ENCODE peak calls at places on chromosome 15, in four cellular contexts. G, F, E and U are unnamed samples. For H3K9me3, the result is how much of the 10 kb centered on the place peaks cover.

GRCh38 chr15:48442011-48442410 is 110.8 kb downstream of the DUT start:
- DNase-seq in G (no peak), F (no peak), E (no peak), U (no peak)

GRCh38 chr15:74621936-74622335 is 6.3 kb downstream of the CLK3 start:
- DNase-seq in G (peak), E (peak), F (no peak), U (no peak)

GRCh38 chr15:67660874-67661606 is 118.5 kb downstream of the MAP2K5 start:
- DNase-seq in G (no peak), E (no peak), F (no peak), U (no peak)

GRCh38 chr15:49154799-49155109 is 645 bp downstream of the COPS2 start:
- DNase-seq in E (no peak), F (no peak), G (no peak), U (no peak)

GRCh38 chr15:89399390-89400120 is 64.9 kb upstream of the POLG start:
- DNase-seq in G (no peak), F (no peak), E (no peak), U (no peak)

GRCh38 chr15:91099616-91100560 is at the start of gene SV2B:
- DNase-seq in G (peak), F (peak), E (peak), U (no peak)

GRCh38 chr15:20351448-20351961 is 190.1 kb downstream of the GOLGA6L6 start:
- DNase-seq in G (peak), E (no peak), F (peak), U (no peak)

GRCh38 chr15:70320077-70320830 is 222.5 kb upstream of the TLE3 start:
- DNase-seq in F (no peak), G (no peak), E (no peak), U (no peak)

GRCh38 chr15:72358532-72359180 is 17.2 kb downstream of the HEXA start:
- DNase-seq in F (peak), G (peak), E (no peak), U (no peak)

GRCh38 chr15:74489518-74490338 is 28.8 kb upstream of the UBL7 start:
- DNase-seq in G (no peak), E (peak), F (peak), U (no peak)

GRCh38 chr15:47715856-47716445 is 1.4 kb upstream of the SEMA6D start:
- DNase-seq in E (no peak), F (peak), G (no peak), U (no peak)

GRCh38 chr15:95108673-95109072 is 877.3 kb downstream of the MCTP2 start:
- DNase-seq in E (no peak), F (no peak), G (no peak), U (no peak)

GRCh38 chr15:58446521-58446920 is 14.7 kb downstream of the LIPC start:
- DNase-seq in G (no peak), E (no peak), F (no peak), U (no peak)

GRCh38 chr15:66921319-66921718 is 144.1 kb upstream of the SMAD3 start:
- DNase-seq in E (no peak), F (peak), G (no peak), U (no peak)

GRCh38 chr15:69719527-69719926 is 266.9 kb downstream of the RPLP1 start:
- DNase-seq in G (no peak), F (no peak), E (no peak), U (no peak)

GRCh38 chr15:66782785-66783184 is 80.7 kb downstream of the SMAD6 start:
- DNase-seq in E (no peak), G (peak), F (no peak), U (no peak)

GRCh38 chr15:35674873-35675781 is 129.2 kb upstream of the DPH6 start:
- DNase-seq in E (no peak), G (no peak), F (no peak), U (no peak)

GRCh38 chr15:70741107-70741511 is 22.2 kb downstream of the UACA start:
- DNase-seq in E (no peak), G (no peak), F (peak), U (no peak)

GRCh38 chr15:50003786-50004334 is 115.2 kb downstream of the ATP8B4 start:
- DNase-seq in F (peak), G (peak), E (peak), U (peak)

DNA sequence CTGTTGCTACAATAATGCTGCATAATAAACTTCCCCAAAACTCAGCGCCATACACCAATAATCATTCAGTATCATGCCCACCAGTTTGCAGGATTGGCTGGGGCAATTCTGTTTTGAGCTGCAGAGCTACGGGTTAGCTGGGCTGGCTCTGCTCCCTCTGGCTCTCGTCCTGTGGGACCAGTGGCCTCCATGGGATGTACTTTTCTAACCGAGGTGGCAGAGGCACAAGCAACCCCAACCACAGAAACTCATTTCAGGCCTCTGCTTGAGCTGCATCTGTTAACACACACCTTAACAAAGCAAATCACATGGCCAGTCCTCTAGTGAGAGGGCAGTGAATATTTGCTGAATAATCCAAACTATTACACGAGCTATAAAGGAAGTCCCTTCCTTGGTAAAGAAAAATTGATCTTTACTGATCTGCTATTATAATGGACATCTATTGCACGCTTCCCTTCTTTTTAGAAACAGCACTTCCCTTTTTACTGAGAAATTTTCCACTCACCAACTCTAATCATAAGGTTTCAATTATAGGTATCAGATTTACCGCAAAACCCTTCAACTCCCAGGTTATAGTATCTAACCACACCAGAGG is 11.0 kb upstream of the BCL2A1 start:
- DNase-seq in G (no peak), E (peak), F (no peak), U (no peak)
- H3K27ac ChIP-seq in G (no peak), E (no peak), F (no peak), U (no peak)

GRCh38 chr15:25176991-25177954 is 222.5 kb downstream of the SNRPN start:
- DNase-seq in G (peak), E (peak), F (peak), U (no peak)
- H3K9me3 ChIP-seq in G (under half), E (half or more), F (under half), U (under half)

GRCh38 chr15:79066391-79067090 is 24.0 kb downstream of the RASGRF1 start:
- DNase-seq in G (no peak), E (no peak), F (no peak), U (no peak)

GRCh38 chr15:79065744-79066376 is 24.7 kb downstream of the RASGRF1 start:
- DNase-seq in F (peak), E (no peak), G (no peak), U (no peak)

GRCh38 chr15:79067434-79067833 is 23.1 kb downstream of the RASGRF1 start:
- DNase-seq in F (peak), G (no peak), E (no peak), U (no peak)

GRCh38 chr15:79064496-79064895 is 26.1 kb downstream of the RASGRF1 start:
- DNase-seq in F (no peak), G (no peak), E (no peak), U (no peak)

GRCh38 chr15:79065361-79065743 is 25.2 kb downstream of the RASGRF1 start:
- DNase-seq in E (no peak), G (no peak), F (no peak), U (no peak)
- H3K27ac ChIP-seq in E (no peak), G (no peak), F (no peak), U (no peak)

GRCh38 chr15:100277087-100277855 is 64.5 kb downstream of the ADAMTS17 start:
- DNase-seq in E (no peak), F (no peak), G (no peak), U (no peak)
- H3K9me3 ChIP-seq in E (under half), F (under half), G (under half), U (under half)